ENCODE peak calls at places on chromosomes 2 and 18, in five cellular contexts. J is ascending aorta, E is kidney epithelial cell, U is GM12864, Y is astrocyte of the spinal cord. F is an unnamed sample.

GRCh38 chr2:205556841-205557539 is 125.3 kb upstream of the NRP2 start:
- DNase-seq in J (no peak), U (no peak), Y (no peak), E (no peak), F (no peak)

GRCh38 chr2:40279001-40279400 is 172.9 kb downstream of the SLC8A1 start:
- DNase-seq in U (no peak), Y (peak), J (no peak), E (no peak), F (no peak)

GRCh38 chr2:216139884-216140283 is 30.7 kb downstream of the XRCC5 start:
- DNase-seq in E (no peak), Y (no peak), J (no peak), U (no peak), F (no peak)

GRCh38 chr2:64839844-64840243 is 149.4 kb upstream of the SLC1A4 start:
- DNase-seq in Y (no peak), E (no peak), U (peak), J (no peak), F (no peak)

GRCh38 chr2:1341409-1342120 is 71.7 kb upstream of the TPO start:
- DNase-seq in Y (no peak), J (no peak), E (no peak), U (no peak), F (no peak)

GRCh38 chr2:25851740-25852503 is 26.4 kb downstream of the ASXL2 start:
- DNase-seq in U (peak), J (no peak), Y (peak), E (peak), F (peak)

GRCh38 chr2:81196933-81197628 is 892.5 kb upstream of the LRRTM1 start:
- DNase-seq in U (no peak), J (no peak), E (no peak), Y (no peak), F (no peak)

GRCh38 chr2:54653572-54654204 is 69.8 kb upstream of the EML6 start:
- DNase-seq in E (no peak), Y (no peak), J (no peak), U (no peak), F (no peak)

GRCh38 chr2:58448845-58449244 is 207.7 kb upstream of the FANCL start:
- DNase-seq in Y (no peak), U (no peak), J (no peak), E (no peak), F (no peak)

GRCh38 chr18:74342416-74343043 is 26.9 kb downstream of the C18orf63 start:
- DNase-seq in J (no peak), U (no peak), Y (peak), E (peak), F (peak)

GRCh38 chr2:231935207-231935524 is 9.0 kb upstream of the NPPC start:
- DNase-seq in U (no peak), J (no peak), E (no peak), Y (no peak), F (no peak)

GRCh38 chr18:9731380-9731779 is 23.3 kb downstream of the RAB31 start:
- DNase-seq in U (no peak), E (peak), Y (peak), J (no peak), F (no peak)

GRCh38 chr18:49980869-49981268 is 167.5 kb upstream of the ACAA2 start:
- DNase-seq in J (no peak), Y (no peak), E (no peak), U (no peak), F (no peak)

GRCh38 chr2:102967451-102967850 is 205.6 kb downstream of the TMEM182 start:
- DNase-seq in J (no peak), E (no peak), Y (peak), U (no peak), F (peak)

GRCh38 chr2:39058101-39058500 is 62.8 kb downstream of the SOS1 start:
- DNase-seq in J (no peak), Y (no peak), E (no peak), U (no peak), F (no peak)

GRCh38 chr18:37654034-37654433 is 88.4 kb upstream of the CELF4 start:
- DNase-seq in J (no peak), Y (no peak), E (no peak), U (no peak), F (no peak)

GRCh38 chr2:72980535-72981217 is 63.4 kb downstream of the EMX1 start:
- DNase-seq in J (no peak), U (no peak), E (peak), Y (peak), F (no peak)

GRCh38 chr2:150417278-150417677 is 70.2 kb downstream of the RND3 start:
- DNase-seq in E (no peak), J (no peak), Y (no peak), U (no peak), F (no peak)

GRCh38 chr2:49664827-49665226 is 510.5 kb upstream of the FSHR start:
- DNase-seq in E (no peak), Y (no peak), U (no peak), J (no peak), F (no peak)

GRCh38 chr2:233468047-233468745 is 98.4 kb downstream of the USP40 start:
- DNase-seq in J (no peak), U (no peak), E (no peak), Y (no peak), F (no peak)

GRCh38 chr18:4077204-4077603 is 377.9 kb downstream of the DLGAP1 start:
- DNase-seq in E (no peak), U (no peak), Y (no peak), J (no peak), F (no peak)

GRCh38 chr2:172836386-172837200 is 100.9 kb downstream of the RAPGEF4 start:
- DNase-seq in Y (peak), U (no peak), E (peak), J (no peak), F (no peak)

GRCh38 chr18:57359433-57359832 is 7.1 kb downstream of the ST8SIA3 start:
- DNase-seq in E (no peak), J (no peak), Y (no peak), U (no peak), F (no peak)

GRCh38 chr2:119841550-119841949 is 81.8 kb downstream of the PTPN4 start:
- DNase-seq in E (no peak), Y (no peak), U (no peak), J (no peak), F (peak)

GRCh38 chr18:25042641-25043051 is 309.3 kb downstream of the ZNF521 start:
- DNase-seq in J (no peak), E (no peak), U (no peak), Y (no peak), F (no peak)

GRCh38 chr18:47595816-47596501 is 334.5 kb downstream of the SMAD2 start:
- DNase-seq in Y (no peak), E (no peak), J (no peak), U (peak), F (no peak)

GRCh38 chr2:231710751-231711676 is 2.7 kb downstream of the PTMA start:
- DNase-seq in E (no peak), U (no peak), Y (peak), J (no peak), F (no peak)

DNA sequence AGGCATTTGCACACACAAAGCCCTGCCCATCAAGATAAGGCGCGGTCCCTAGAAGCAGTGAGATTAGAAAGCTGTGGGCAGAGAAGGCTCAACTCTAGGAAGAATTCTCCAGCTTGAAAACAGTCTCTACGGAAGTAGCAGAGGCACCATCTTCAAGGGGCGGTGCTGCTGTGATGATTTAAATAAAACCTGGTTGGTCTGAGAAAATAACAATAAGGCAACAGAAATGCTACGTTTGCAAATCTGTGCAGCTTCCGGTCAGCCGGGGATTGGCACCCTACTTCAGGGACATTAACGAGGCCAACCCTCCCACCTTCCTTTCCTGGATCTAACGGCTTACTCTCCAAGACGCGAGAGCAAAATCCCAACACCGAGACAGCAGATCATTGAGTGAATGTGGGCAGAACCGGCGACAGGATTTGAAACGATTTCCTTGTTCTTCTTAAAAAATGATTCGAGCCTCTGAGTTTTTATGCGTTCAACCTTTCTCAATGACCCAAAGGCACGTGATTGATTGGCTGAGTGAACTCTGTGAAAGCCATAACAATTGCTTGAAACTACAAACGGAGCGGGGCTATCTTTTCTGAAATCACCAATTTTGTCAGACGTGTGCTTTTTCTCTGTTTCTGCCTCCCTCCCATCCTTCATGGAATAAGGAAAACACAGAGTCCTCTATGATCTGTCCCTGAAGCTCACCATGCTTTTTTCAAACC is 93.7 kb upstream of the ZNF516 start:
- DNase-seq in J (no peak), Y (no peak), U (no peak), E (no peak), F (no peak)
- H3K4me3 ChIP-seq in J (peak), Y (peak), U (no peak), E (peak), F (peak)

DNA sequence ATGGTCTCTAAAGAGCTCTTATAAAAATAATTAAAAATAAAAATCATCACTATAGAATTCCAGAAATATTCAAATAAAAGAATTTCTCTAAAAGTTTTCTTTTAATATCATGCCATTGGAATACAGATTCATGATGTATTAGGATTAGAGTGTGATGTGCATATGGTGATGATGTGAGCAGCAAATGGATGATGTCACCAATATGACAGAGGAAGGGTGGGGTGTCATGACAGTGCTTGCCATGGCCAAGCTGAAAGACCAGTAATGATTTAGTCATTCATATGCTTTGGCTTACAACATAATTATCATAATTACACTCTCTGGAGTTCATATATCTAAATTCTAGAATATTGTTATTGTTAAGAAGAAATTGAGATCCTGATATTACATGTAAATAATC is 27.4 kb upstream of the TTC32 start:
- DNase-seq in Y (no peak), U (no peak), E (no peak), J (no peak), F (no peak)
- TF ChIP-seq CTCF in Y (no peak), U (no peak), E (no peak), J (no peak), F (no peak)

GRCh38 chr2:85827879-85828569 is 60.8 kb downstream of the ST3GAL5 start:
- DNase-seq in J (no peak), Y (no peak), U (no peak), E (no peak), F (no peak)
- H3K4me3 ChIP-seq in J (peak), Y (no peak), U (no peak), E (no peak), F (no peak)

GRCh38 chr18:42067527-42067926 is 112.5 kb downstream of the PIK3C3 start:
- DNase-seq in E (no peak), Y (no peak), U (no peak), J (no peak), F (no peak)

GRCh38 chr18:42068030-42068429 is 113.0 kb downstream of the PIK3C3 start:
- DNase-seq in U (no peak), E (no peak), Y (no peak), J (no peak), F (no peak)

GRCh38 chr18:42069036-42069435 is 114.0 kb downstream of the PIK3C3 start:
- DNase-seq in U (no peak), J (no peak), E (no peak), Y (no peak), F (no peak)

GRCh38 chr18:42074704-42075103 is 119.7 kb downstream of the PIK3C3 start:
- DNase-seq in E (no peak), J (no peak), U (no peak), Y (no peak), F (no peak)

GRCh38 chr18:42072407-42072806 is 117.4 kb downstream of the PIK3C3 start:
- DNase-seq in Y (no peak), J (no peak), E (no peak), U (no peak), F (no peak)
- TF ChIP-seq CTCF in Y (no peak), J (no peak), E (no peak), U (peak), F (no peak)

DNA sequence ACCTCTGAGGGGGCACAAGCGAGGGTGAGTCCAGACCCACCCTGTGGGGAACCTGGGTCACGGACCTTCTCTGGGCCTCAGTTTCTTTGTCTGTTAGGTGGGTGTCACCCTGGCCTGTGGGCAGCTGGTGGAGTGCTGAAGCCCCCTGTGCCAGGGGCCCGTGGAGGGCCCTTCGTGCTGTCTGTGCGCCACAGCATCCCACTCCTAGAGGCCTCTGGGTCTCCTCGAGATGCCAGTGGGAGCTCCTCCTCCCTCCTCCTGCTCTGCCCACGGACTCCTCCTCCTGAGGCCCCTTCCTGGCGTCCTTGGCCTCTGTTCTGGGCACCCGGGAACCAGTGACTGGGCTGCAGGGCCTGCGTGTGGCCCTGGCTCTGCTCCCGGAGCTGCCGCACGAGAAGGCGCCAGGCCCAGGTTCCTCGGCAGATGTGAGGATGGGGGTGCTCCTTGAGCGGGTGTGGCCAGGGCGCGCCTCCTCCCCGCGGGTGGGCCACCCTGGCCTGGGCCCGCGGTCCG is 6.1 kb upstream of the NEU4 start:
- DNase-seq in U (no peak), E (no peak), J (no peak), Y (no peak), F (no peak)
- H3K4me3 ChIP-seq in U (peak), E (no peak), J (peak), Y (no peak), F (no peak)

F was measured in retinal pigment epithelial cell.